ENCODE peak calls at places on chromosomes 11 and 22, in five cellular contexts. G is K562, J is transverse colon, W is HepG2, H is A549. D is an unnamed sample.

GRCh38 chr11:45289369-45289768 is 3.2 kb upstream of the SYT13 start:
- DNase-seq in G (no peak), J (no peak), H (peak; percentile 57), W (no peak), D (no peak)

GRCh38 chr11:114201219-114201618 is 95.0 kb upstream of the NNMT start:
- DNase-seq in W (no peak), J (no peak), G (no peak), H (no peak), D (no peak)

GRCh38 chr11:57778318-57779037 is 16.9 kb downstream of the CTNND1 start:
- DNase-seq in G (peak; percentile 67), W (peak; percentile 99), J (peak; percentile 92), H (peak; percentile 88), D (peak; percentile 88)

GRCh38 chr11:27720277-27720830 is 20.1 kb upstream of the BDNF start:
- DNase-seq in H (peak; percentile 67), G (peak; percentile 48), W (no peak), J (peak; percentile 21), D (no peak)

GRCh38 chr11:44203270-44204043 is 106.5 kb downstream of the ALX4 start:
- DNase-seq in W (no peak), G (no peak), J (peak; percentile 15), H (no peak), D (no peak)

GRCh38 chr11:8019671-8020597 is 32.8 kb downstream of the EIF3F start:
- DNase-seq in W (no peak), J (no peak), G (no peak), H (peak; percentile 28), D (peak; percentile 37)

GRCh38 chr11:67732045-67732787 is 57.8 kb upstream of the ALDH3B2 start:
- DNase-seq in H (peak; percentile 63), G (peak; percentile 42), W (no peak), J (no peak), D (no peak)

GRCh38 chr11:31824791-31825452 is 13.8 kb upstream of the PAX6 start:
- DNase-seq in J (no peak), W (no peak), G (no peak), H (no peak), D (no peak)

GRCh38 chr22:47168900-47169800 is 406.7 kb downstream of the TBC1D22A start:
- DNase-seq in W (peak; percentile 10), H (peak; percentile 11), J (peak; percentile 9), G (no peak), D (peak; percentile 33)

GRCh38 chr11:105860105-105860504 is 161.9 kb downstream of the MSANTD4 start:
- DNase-seq in J (no peak), W (no peak), G (no peak), H (no peak), D (no peak)

GRCh38 chr11:35082322-35083180 is 56.4 kb upstream of the CD44 start:
- DNase-seq in J (peak; percentile 72), H (peak; percentile 95), W (no peak), G (peak; percentile 86), D (no peak)

GRCh38 chr11:86919557-86920210 is 35.5 kb downstream of the FZD4 start:
- DNase-seq in G (peak; percentile 39), H (peak; percentile 57), J (no peak), W (peak; percentile 43), D (no peak)

GRCh38 chr11:10872097-10872496 is 14.2 kb upstream of the ZBED5 start:
- DNase-seq in H (no peak), J (no peak), W (no peak), G (no peak), D (no peak)

GRCh38 chr22:48795664-48796063 is 1032.0 kb downstream of the BRD1 start:
- DNase-seq in G (no peak), H (no peak), J (no peak), W (no peak), D (no peak)

GRCh38 chr11:72343159-72343756 is 91.1 kb downstream of the CLPB start:
- DNase-seq in G (no peak), J (no peak), H (no peak), W (no peak), D (no peak)

GRCh38 chr11:83493918-83494317 is 207.8 kb upstream of the CCDC90B start:
- DNase-seq in W (no peak), H (no peak), J (no peak), G (no peak), D (no peak)

GRCh38 chr11:67301313-67301921 is 1.9 kb upstream of the SSH3 start:
- DNase-seq in H (no peak), J (peak; percentile 8), W (no peak), G (no peak), D (peak; percentile 32)

GRCh38 chr11:11218287-11218986 is 134.6 kb downstream of the CSNK2A3 start:
- DNase-seq in W (no peak), J (peak; percentile 17), H (no peak), G (no peak), D (no peak)

GRCh38 chr11:117734596-117734995 is 62.4 kb downstream of the DSCAML1 start:
- DNase-seq in J (no peak), G (no peak), H (no peak), W (no peak), D (no peak)

GRCh38 chr11:32830413-32830738 is 649 bp downstream of the PRRG4 start:
- DNase-seq in J (peak; percentile 71), G (no peak), H (no peak), W (peak; percentile 62), D (no peak)

GRCh38 chr11:70482529-70482917 is 84.2 kb downstream of the CTTN start:
- DNase-seq in H (no peak), J (no peak), G (no peak), W (no peak), D (no peak)

GRCh38 chr11:113447621-113448310 is 27.4 kb downstream of the DRD2 start:
- DNase-seq in H (no peak), G (no peak), W (no peak), J (no peak), D (no peak)

GRCh38 chr22:36379593-36380361 is 8.0 kb downstream of the MYH9 start:
- DNase-seq in G (no peak), W (no peak), J (no peak), H (no peak), D (no peak)

GRCh38 chr11:84566681-84567080 is 1060.5 kb downstream of the DLG2 start:
- DNase-seq in G (no peak), J (no peak), W (no peak), H (no peak), D (no peak)

DNA sequence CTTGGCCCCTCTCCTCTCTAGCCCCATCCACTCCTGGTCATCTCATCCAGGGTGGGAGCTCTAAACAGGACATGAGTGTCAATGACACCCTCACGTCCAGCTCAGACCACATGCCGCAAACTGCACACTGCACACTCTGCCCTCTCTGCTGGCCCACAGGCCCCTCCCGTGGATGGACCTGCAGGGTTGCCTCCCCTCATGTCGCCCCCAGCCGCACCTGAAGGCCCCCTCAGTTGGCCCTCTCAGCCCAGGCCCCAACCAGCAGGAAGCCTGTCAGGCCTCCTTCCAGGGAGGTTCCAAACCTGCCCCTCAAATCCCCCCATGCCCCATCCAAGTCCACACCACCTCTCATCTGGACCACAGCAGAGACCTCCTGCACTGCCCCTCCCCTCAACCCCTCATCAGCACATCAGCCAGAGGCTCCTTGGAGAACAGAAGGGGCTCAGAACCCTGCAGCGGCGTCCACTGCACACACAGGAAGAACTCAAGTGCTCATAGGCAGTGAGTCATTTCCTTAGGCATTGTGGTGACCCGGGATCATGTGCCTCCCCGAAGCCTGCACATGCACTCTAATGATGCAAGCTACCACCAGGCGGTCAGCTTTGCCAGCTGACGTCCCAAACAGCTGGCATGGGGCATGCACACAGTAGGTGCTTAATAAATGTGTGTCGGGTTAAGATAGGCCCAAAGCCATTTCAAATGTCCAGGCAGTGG is 12.9 kb upstream of the CDKN1C start:
- DNase-seq in W (peak; percentile 17), H (no peak), G (no peak), J (peak; percentile 63), D (no peak)
- TF ChIP-seq EP300 in W (no peak), H (no peak), G (peak; percentile 32), J (no peak), D (no peak)

DNA sequence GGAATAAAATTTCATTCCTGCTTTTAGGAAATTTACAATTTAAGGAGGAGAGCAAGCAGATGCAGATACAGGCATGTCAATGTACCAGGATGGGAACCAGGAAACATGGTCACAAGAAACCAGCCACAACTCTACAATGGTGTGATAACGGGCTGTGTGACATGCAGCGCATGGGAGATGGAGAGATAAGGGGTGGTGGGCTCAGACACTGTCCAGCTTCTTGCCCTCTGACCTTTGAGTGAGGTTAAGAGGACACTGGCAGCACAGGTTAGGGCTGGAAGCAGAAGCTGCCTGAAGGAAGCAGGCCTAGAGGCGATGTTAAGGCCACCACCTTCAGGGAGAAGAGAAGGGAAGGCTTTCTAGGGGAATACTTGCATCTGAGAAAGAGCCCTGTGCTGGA is 2.3 kb upstream of the SORL1-AS1 start:
- DNase-seq in H (no peak), W (no peak), J (no peak), G (no peak), D (no peak)
- TF ChIP-seq EP300 in H (no peak), W (no peak), J (no peak), G (no peak), D (no peak)

GRCh38 chr11:3613998-3614741 is 27.6 kb downstream of the ART5 start:
- DNase-seq in J (no peak), H (no peak), W (no peak), G (no peak), D (no peak)
- TF ChIP-seq EP300 in J (no peak), H (no peak), W (no peak), G (no peak), D (no peak)

DNA sequence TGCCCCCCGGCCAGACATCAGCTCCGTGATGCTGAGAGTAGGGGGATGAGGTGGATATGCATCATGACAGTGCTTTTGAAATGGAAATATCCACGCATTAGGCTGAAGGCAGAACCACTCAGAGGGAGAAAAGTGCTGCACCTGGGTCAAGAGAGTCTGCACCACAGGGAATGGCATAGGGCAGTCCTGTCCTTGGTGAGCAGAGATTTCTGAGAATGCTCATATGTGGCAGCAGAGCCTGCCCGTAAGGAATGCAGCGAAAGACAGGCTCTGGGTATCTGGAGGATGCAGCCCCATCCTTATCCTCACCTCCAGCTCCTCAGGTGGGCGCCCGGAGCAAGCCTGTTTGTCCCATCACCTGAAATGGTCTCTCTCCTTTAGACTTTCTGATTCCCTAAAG is 37.5 kb upstream of the SEZ6L start:
- DNase-seq in G (no peak), W (no peak), H (no peak), J (no peak), D (no peak)
- TF ChIP-seq EP300 in G (no peak), W (no peak), H (no peak), J (no peak), D (no peak)

GRCh38 chr11:59707371-59707770 is 6.3 kb downstream of the OR10V1 start:
- DNase-seq in W (no peak), J (no peak), H (no peak), G (no peak), D (no peak)

GRCh38 chr11:59708537-59708936 is 5.1 kb downstream of the OR10V1 start:
- DNase-seq in H (no peak), G (no peak), W (no peak), J (no peak), D (no peak)

GRCh38 chr11:59713745-59714144 is at the start of gene OR10V1:
- DNase-seq in J (no peak), W (no peak), G (no peak), H (no peak), D (no peak)

GRCh38 chr11:59706518-59707285 is 6.9 kb downstream of the OR10V1 start:
- DNase-seq in J (peak; percentile 14), H (peak; percentile 35), G (peak; percentile 52), W (no peak), D (no peak)

GRCh38 chr11:59710136-59710847 is 3.4 kb downstream of the OR10V1 start:
- DNase-seq in W (no peak), G (no peak), J (no peak), H (no peak), D (no peak)
- TF ChIP-seq EP300 in W (no peak), G (no peak), J (no peak), H (no peak), D (no peak)